ENCODE peak calls at places on chromosomes 4 and X, in five cellular contexts. S, W, R, P and D are unnamed samples.

GRCh38 chr4:114807759-114808404 is 209.3 kb downstream of the UGT8 start:
- DNase-seq in W (peak; percentile 45), R (peak; percentile 7), S (peak; percentile 3), P (peak; percentile 71), D (peak; percentile 27)

GRCh38 chr4:190015538-190016368 is 11.3 kb downstream of the FRG2 start:
- DNase-seq in S (no peak), R (no peak), P (peak; percentile 12), W (peak; percentile 19), D (no peak)

GRCh38 chrX:119398974-119399771 is at the start of gene SLC25A43:
- DNase-seq in P (peak; percentile 55), R (peak; percentile 31), S (no peak), W (peak; percentile 12), D (peak; percentile 87)

GRCh38 chrX:32281853-32282252 is 929.5 kb downstream of the DMD start:
- DNase-seq in W (no peak), P (no peak), R (no peak), S (no peak), D (no peak)

GRCh38 chr4:61319156-61319555 is 119.0 kb downstream of the ADGRL3 start:
- DNase-seq in S (no peak), R (no peak), P (no peak), W (no peak), D (no peak)

GRCh38 chr4:186643501-186644315 is 79.9 kb downstream of the FAT1 start:
- DNase-seq in R (peak; percentile 90), S (peak; percentile 89), P (no peak), W (no peak), D (no peak)

GRCh38 chr4:98522603-98523395 is 135.6 kb downstream of the TSPAN5 start:
- DNase-seq in P (peak; percentile 65), W (no peak), S (peak; percentile 92), R (peak; percentile 85), D (no peak)

GRCh38 chr4:158914178-158914577 is 145.4 kb downstream of the FNIP2 start:
- DNase-seq in S (peak; percentile 84), R (peak; percentile 74), P (no peak), W (no peak), D (no peak)

GRCh38 chr4:10721616-10722015 is 37.0 kb upstream of the CLNK start:
- DNase-seq in W (no peak), P (no peak), S (no peak), R (no peak), D (no peak)

GRCh38 chr4:100117749-100118148 is 72.5 kb downstream of the DDIT4L start:
- DNase-seq in P (no peak), W (no peak), S (no peak), R (peak; percentile 6), D (no peak)

GRCh38 chr4:1227817-1228216 is 21.1 kb downstream of the CTBP1 start:
- DNase-seq in P (no peak), S (no peak), R (no peak), W (no peak), D (no peak)

GRCh38 chr4:100106982-100107381 is 83.3 kb downstream of the DDIT4L start:
- DNase-seq in S (no peak), P (no peak), R (no peak), W (no peak), D (no peak)

GRCh38 chr4:88616275-88616996 is 24.2 kb downstream of the HERC3 start:
- DNase-seq in R (peak; percentile 87), P (no peak), S (peak; percentile 77), W (no peak), D (no peak)

GRCh38 chr4:113300384-113301011 is 251.0 kb downstream of the ANK2 start:
- DNase-seq in W (no peak), P (no peak), R (peak; percentile 77), S (peak; percentile 90), D (no peak)

GRCh38 chrX:39736219-39737211 is 361.2 kb downstream of the BCOR start:
- DNase-seq in R (peak; percentile 68), W (no peak), S (peak; percentile 75), P (no peak), D (no peak)

GRCh38 chr4:67712000-67712625 is 11.2 kb upstream of the UBA6 start:
- DNase-seq in W (no peak), S (no peak), R (no peak), P (no peak), D (no peak)

GRCh38 chr4:73895201-73896177 is 26.3 kb downstream of the CXCL1 start:
- DNase-seq in S (peak; percentile 42), W (no peak), R (peak; percentile 86), P (no peak), D (no peak)

GRCh38 chrX:100363926-100364325 is 46.1 kb downstream of the PCDH19 start:
- DNase-seq in R (no peak), W (no peak), S (no peak), P (no peak), D (no peak)

GRCh38 chr4:98997176-98997575 is 1.7 kb downstream of the METAP1 start:
- DNase-seq in S (no peak), R (no peak), W (no peak), P (no peak), D (no peak)

GRCh38 chr4:155495572-155496293 is 119.0 kb upstream of the MAP9 start:
- DNase-seq in S (no peak), P (no peak), R (no peak), W (no peak), D (no peak)

GRCh38 chr4:155491336-155492131 is 114.8 kb upstream of the MAP9 start:
- DNase-seq in P (no peak), W (no peak), S (peak; percentile 40), R (peak; percentile 55), D (peak; percentile 45)

GRCh38 chr4:155496294-155496626 is 119.5 kb upstream of the MAP9 start:
- DNase-seq in S (no peak), P (no peak), R (no peak), W (no peak), D (no peak)

GRCh38 chr4:155494037-155494718 is 117.4 kb upstream of the MAP9 start:
- DNase-seq in S (no peak), R (no peak), P (no peak), W (no peak), D (no peak)

GRCh38 chr4:155497306-155497705 is 120.5 kb upstream of the MAP9 start:
- DNase-seq in P (no peak), W (no peak), R (no peak), S (no peak), D (no peak)
- TF ChIP-seq CTCF in P (peak; percentile 15), W (no peak), R (peak; percentile 6), S (no peak), D (no peak)

GRCh38 chrX:16466640-16467432 is 183.1 kb upstream of the S100G start:
- DNase-seq in W (no peak), S (peak; percentile 68), R (no peak), P (no peak), D (no peak)

GRCh38 chrX:16465081-16465876 is 184.7 kb upstream of the S100G start:
- DNase-seq in P (no peak), R (no peak), S (peak; percentile 60), W (no peak), D (no peak)

GRCh38 chrX:16472345-16472744 is 177.6 kb upstream of the S100G start:
- DNase-seq in P (no peak), W (no peak), R (no peak), S (no peak), D (no peak)

GRCh38 chrX:16474511-16474910 is 175.4 kb upstream of the S100G start:
- DNase-seq in R (no peak), P (no peak), S (no peak), W (no peak), D (no peak)

DNA sequence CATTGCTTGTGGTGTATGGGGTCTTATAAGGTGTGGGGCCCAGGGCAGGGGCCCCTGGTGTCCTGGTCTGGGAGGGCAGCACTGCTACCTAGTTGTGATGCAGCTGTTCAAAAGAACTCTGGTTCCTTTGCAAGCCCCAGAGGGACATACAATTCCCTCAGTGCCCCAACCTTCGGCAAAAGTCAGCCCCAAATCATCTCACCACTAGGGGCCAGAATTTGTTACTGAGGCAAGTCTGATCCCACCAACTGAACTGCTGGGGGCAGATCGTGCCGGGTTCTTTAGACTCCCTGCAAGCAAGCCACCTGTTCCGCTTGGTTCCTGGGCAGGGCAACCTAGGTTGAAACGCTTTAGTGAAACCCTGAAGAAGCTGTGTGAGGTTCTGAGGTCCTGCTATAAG is 180.1 kb upstream of the S100G start:
- DNase-seq in S (no peak), R (no peak), P (peak; percentile 8), W (no peak), D (no peak)
- TF ChIP-seq CTCF in S (no peak), R (no peak), P (peak; percentile 27), W (no peak), D (no peak)

GRCh38 chr4:2961411-2962098 is 1.7 kb downstream of the NOP14 start:
- DNase-seq in R (no peak), S (no peak), P (peak; percentile 64), W (peak; percentile 31), D (no peak)

GRCh38 chr4:2963185-2964076 is at the start of the genes GRK4 and NOP14:
- DNase-seq in W (peak; percentile 97), S (peak; percentile 98), P (peak; percentile 100), R (peak; percentile 98), D (peak; percentile 99)

GRCh38 chr4:2962614-2963184 is 507 bp downstream of the NOP14 start:
- DNase-seq in P (peak; percentile 82), W (peak; percentile 62), S (peak; percentile 38), R (peak; percentile 54), D (peak; percentile 57)

GRCh38 chr4:2964077-2964471 is 703 bp downstream of the GRK4 start:
- DNase-seq in W (no peak), R (no peak), S (no peak), P (peak; percentile 19), D (no peak)

GRCh38 chr4:2962099-2962455 is 1.1 kb downstream of the NOP14 start:
- DNase-seq in P (peak; percentile 36), S (no peak), W (no peak), R (no peak), D (no peak)
- TF ChIP-seq CTCF in P (no peak), S (no peak), W (no peak), R (peak; percentile 1), D (peak; percentile 7)

DNA sequence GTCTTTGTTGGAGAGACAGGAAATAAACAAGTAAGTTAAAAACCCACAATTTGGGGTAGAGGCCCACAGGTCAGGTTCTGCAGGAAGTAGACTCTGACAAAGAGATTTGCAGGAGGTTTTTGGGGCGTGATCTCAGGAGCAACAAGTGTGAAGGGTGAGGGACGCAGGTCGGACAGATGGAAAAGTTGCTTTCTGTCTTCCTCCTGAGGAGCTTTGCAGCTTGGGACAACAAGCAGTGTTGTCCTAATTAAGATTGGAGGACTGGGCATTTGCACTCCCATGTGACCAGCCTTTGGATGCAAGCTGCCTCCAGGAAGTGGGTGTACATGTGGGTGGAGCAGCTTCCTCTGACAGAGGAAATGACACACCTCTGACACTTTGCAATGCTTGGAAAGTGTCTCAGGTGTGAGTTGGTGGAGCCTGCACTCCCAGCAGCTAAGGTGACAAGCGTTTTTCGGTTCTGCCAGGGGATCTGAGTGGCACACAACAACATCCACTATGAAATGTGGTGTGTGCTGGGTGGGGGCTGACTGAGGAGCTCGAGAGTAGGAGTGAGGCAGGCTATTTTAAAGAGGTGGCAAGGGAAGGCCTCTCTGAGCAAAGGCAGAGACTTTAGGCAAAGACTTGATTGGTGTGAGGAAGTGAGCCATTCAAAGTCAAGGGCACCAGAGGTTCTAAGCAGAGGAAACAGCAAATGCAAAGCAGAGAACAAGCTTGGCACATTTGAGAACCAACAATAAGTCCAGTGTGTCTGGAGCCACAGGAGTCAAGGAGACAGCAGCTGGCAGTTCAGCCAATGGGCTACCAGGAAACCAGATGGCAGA is 339.8 kb upstream of the GATB start:
- DNase-seq in P (no peak), S (no peak), R (no peak), W (no peak), D (no peak)
- TF ChIP-seq CTCF in P (no peak), S (no peak), R (no peak), W (no peak), D (no peak)